ENCODE peak calls at places on chromosomes 2 and 18, in seven cellular contexts. X is MM.1S, P is A549, T is IMR-90, E is mesendoderm, C is neural progenitor cell, V is GM23248. F is an unnamed sample.
A peak's percentile ranks its signal among the peaks of the same experiment; 100 is the strongest.

GRCh38 chr2:62221141-62221540 is 25.2 kb downstream of the B3GNT2 start:
- DNase-seq in X (no peak), C (no peak), P (no peak), V (peak; percentile 18), T (peak; percentile 30), E (no peak), F (no peak)

GRCh38 chr18:55830490-55830889 is 242.5 kb upstream of the TCF4 start:
- DNase-seq in X (no peak), V (peak; percentile 32), E (no peak), P (no peak), T (no peak), C (no peak), F (no peak)

GRCh38 chr2:67733517-67733916 is 329.3 kb downstream of the C1D start:
- DNase-seq in E (peak; percentile 76), P (peak; percentile 30), V (peak; percentile 51), T (no peak), X (no peak), C (peak; percentile 58), F (peak; percentile 92)

GRCh38 chr2:120401275-120402069 is 55.5 kb downstream of the INHBB start:
- DNase-seq in T (no peak), C (peak; percentile 21), E (no peak), P (no peak), V (no peak), X (no peak), F (no peak)

GRCh38 chr2:151051584-151052220 is 210.0 kb downstream of the RBM43 start:
- DNase-seq in V (peak; percentile 70), P (peak; percentile 49), C (peak; percentile 36), T (peak; percentile 67), E (peak; percentile 37), X (peak; percentile 55), F (peak; percentile 78)

GRCh38 chr2:171161425-171162289 is 964 bp upstream of the TLK1 start:
- DNase-seq in T (no peak), X (peak; percentile 32), E (no peak), P (no peak), V (peak; percentile 4), C (no peak), F (peak; percentile 46)

GRCh38 chr18:28078298-28078697 is 98.6 kb downstream of the CDH2 start:
- DNase-seq in T (no peak), C (no peak), E (no peak), X (no peak), V (no peak), P (peak; percentile 44), F (no peak)

GRCh38 chr2:236572482-236572881 is 2.9 kb downstream of the ACKR3 start:
- DNase-seq in X (no peak), P (no peak), T (no peak), V (peak; percentile 19), C (peak; percentile 88), E (peak; percentile 42), F (no peak)

GRCh38 chr2:231674587-231675334 is 33.6 kb upstream of the PTMA start:
- DNase-seq in X (peak; percentile 75), E (peak; percentile 93), V (peak; percentile 73), P (peak; percentile 70), T (peak; percentile 43), C (peak; percentile 90), F (peak; percentile 95)

GRCh38 chr2:11674983-11675382 is 5.0 kb upstream of the NTSR2 start:
- DNase-seq in P (no peak), V (no peak), T (no peak), E (no peak), X (no peak), C (no peak), F (no peak)

GRCh38 chr18:79367989-79368388 is 27.7 kb upstream of the NFATC1 start:
- DNase-seq in E (no peak), V (no peak), X (no peak), P (no peak), C (no peak), T (peak; percentile 30), F (no peak)

GRCh38 chr2:109185801-109186570 is 57.0 kb downstream of the SH3RF3 start:
- DNase-seq in T (peak; percentile 85), V (peak; percentile 87), X (no peak), C (no peak), E (no peak), P (no peak), F (no peak)

GRCh38 chr2:187654535-187654934 is 100.3 kb upstream of the TFPI start:
- DNase-seq in X (no peak), V (no peak), P (no peak), E (no peak), T (no peak), C (no peak), F (no peak)

GRCh38 chr2:141062443-141062842 is 1068.4 kb downstream of the LRP1B start:
- DNase-seq in T (no peak), X (no peak), C (no peak), P (no peak), V (no peak), E (no peak), F (no peak)

GRCh38 chr2:238117199-238118154 is 17.3 kb downstream of the ESPNL start:
- DNase-seq in X (no peak), V (peak; percentile 73), T (peak; percentile 26), C (no peak), P (no peak), E (no peak), F (no peak)

GRCh38 chr2:30200875-30201274 is 30.5 kb upstream of the LBH start:
- DNase-seq in C (no peak), T (no peak), X (no peak), V (no peak), E (no peak), P (no peak), F (no peak)

GRCh38 chr2:173229086-173229485 is 125.6 kb upstream of the CDCA7 start:
- DNase-seq in X (no peak), P (no peak), E (no peak), T (no peak), V (no peak), C (no peak), F (no peak)

GRCh38 chr2:81894451-81894990 is 1590.0 kb upstream of the LRRTM1 start:
- DNase-seq in C (no peak), V (no peak), X (no peak), E (peak; percentile 37), P (no peak), T (peak; percentile 1), F (peak; percentile 23)

GRCh38 chr2:230124792-230125452 is 56.2 kb upstream of the SLC16A14 start:
- DNase-seq in C (no peak), T (no peak), X (no peak), P (no peak), V (no peak), E (no peak), F (no peak)

GRCh38 chr18:48847807-48848486 is 102.8 kb downstream of the SMAD7 start:
- DNase-seq in T (no peak), X (no peak), V (no peak), C (peak; percentile 57), P (no peak), E (no peak), F (no peak)

GRCh38 chr2:110858135-110858737 is 125.9 kb downstream of the ACOXL start:
- DNase-seq in E (no peak), C (no peak), X (peak; percentile 97), T (no peak), V (no peak), P (no peak), F (peak; percentile 74)

GRCh38 chr2:953975-954686 is 3.5 kb downstream of the SNTG2 start:
- DNase-seq in E (no peak), C (no peak), X (no peak), T (peak; percentile 26), V (peak; percentile 59), P (peak; percentile 20), F (no peak)

GRCh38 chr2:7661532-7661931 is 744.3 kb downstream of the RNF144A start:
- DNase-seq in V (no peak), C (no peak), X (no peak), P (no peak), E (no peak), T (no peak), F (no peak)

GRCh38 chr2:31284107-31284506 is 50.2 kb downstream of the EHD3 start:
- DNase-seq in E (peak; percentile 41), P (no peak), V (no peak), T (no peak), C (no peak), X (no peak), F (no peak)
- H3K4me2 ChIP-seq in E (no peak overlapping the region), P (no peak overlapping the region), V (no peak overlapping the region), T (no peak overlapping the region), C (peak overlapping the region; percentile 8), X (no peak overlapping the region), F (no peak overlapping the region)

GRCh38 chr2:55560855-55561254 is 41.3 kb downstream of the CFAP36 start:
- DNase-seq in E (no peak), C (no peak), P (no peak), V (no peak), T (no peak), X (no peak), F (no peak)

GRCh38 chr2:55567298-55567697 is 47.8 kb downstream of the CFAP36 start:
- DNase-seq in X (no peak), E (no peak), V (no peak), T (no peak), C (no peak), P (no peak), F (no peak)

DNA sequence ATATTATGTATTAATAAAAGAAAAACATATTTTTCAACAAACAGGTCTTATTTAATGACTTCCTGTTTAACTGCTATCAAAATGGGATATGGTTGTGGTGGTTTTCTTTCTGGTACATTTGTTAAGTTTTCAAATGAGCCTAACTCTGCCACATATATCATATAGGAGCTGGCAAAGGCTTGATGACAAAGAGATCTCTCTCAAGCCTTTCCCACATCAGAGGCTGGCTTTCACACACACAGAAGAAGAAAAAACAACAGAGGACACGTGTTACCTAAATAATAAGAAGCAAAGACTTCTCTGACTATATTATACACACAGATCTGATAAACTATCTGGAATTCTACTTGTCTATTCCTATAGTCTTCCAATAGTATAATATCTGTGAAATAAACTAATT is 46.1 kb downstream of the CFAP36 start:
- DNase-seq in V (no peak), E (no peak), P (no peak), C (no peak), T (no peak), X (no peak), F (no peak)
- H3K4me3 ChIP-seq in V (no peak overlapping the region), E (no peak overlapping the region), P (no peak overlapping the region), C (no peak overlapping the region), T (no peak overlapping the region), X (no peak overlapping the region), F (no peak overlapping the region)

DNA sequence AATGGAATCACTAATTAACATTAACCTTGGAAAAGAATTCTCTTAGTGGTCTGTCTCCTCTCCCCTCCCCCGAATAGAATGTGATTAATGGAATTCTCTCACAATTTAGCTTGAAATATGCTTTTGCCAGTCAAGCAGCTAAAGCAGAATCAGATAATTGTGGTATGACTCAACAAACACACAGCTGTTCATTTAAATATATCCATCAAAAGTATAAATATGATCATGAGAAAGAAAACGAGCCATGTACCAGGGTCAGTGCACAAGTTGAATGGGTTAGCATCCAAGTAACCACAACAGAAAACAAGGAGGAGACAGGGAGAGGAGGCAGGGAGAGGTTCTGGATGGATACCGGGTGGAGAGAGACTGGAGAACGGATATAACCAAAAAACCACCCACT is 66.9 kb downstream of the ACVR1 start:
- DNase-seq in X (no peak), P (no peak), T (peak; percentile 71), E (no peak), V (peak; percentile 41), C (no peak), F (no peak)
- H3K4me2 ChIP-seq in X (no peak overlapping the region), P (no peak overlapping the region), T (peak overlapping the region; percentile 3), E (no peak overlapping the region), V (peak overlapping the region; percentile 56), C (no peak overlapping the region), F (no peak overlapping the region)

DNA sequence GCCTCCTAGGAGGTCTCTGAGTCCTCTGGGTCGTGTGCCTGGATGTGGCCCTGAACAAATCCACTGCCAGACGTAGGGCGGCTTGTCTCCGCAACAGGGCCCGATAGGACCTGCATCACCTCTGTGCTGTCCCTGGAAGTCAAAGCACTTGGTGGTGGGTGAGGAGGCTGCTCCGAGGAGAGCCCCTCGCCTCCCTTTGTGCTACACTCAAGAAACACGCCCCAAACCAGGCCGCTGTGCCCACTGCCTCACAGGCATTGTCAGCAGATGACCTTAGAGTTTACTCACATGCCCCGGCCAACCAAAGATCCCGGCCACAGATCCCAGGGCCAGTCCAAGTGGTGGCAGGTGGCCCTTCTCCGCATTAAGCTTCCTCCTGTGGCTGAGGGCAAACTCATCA is 76.8 kb downstream of the GFPT1 start:
- DNase-seq in X (no peak), T (no peak), P (no peak), E (no peak), C (no peak), V (no peak), F (no peak)
- H3K4me3 ChIP-seq in X (no peak overlapping the region), T (no peak overlapping the region), P (no peak overlapping the region), E (no peak overlapping the region), C (no peak overlapping the region), V (no peak overlapping the region), F (no peak overlapping the region)

F was measured in Karpas-422.